ENCODE peak calls at places on chromosomes 13 and 19, in six cellular contexts. One of them, this sample, is unnamed.

GRCh38 chr13:102768914-102769313 is 4.7 kb downstream of the TEX30 start:
- DNase-seq in foreskin fibroblast: no peak
- DNase-seq in cardiac fibroblast: peak
- DNase-seq in DND-41: no peak
- DNase-seq in small intestine: no peak
- DNase-seq in lung: no peak
- DNase-seq in this sample: no peak

GRCh38 chr13:106566682-106567420 is 1.1 kb downstream of the ARGLU1 start:
- DNase-seq in foreskin fibroblast: peak
- DNase-seq in cardiac fibroblast: peak
- DNase-seq in DND-41: peak
- DNase-seq in small intestine: peak
- DNase-seq in lung: peak
- DNase-seq in this sample: no peak

GRCh38 chr19:44728178-44728577 is 20.3 kb upstream of the BCL3 start:
- DNase-seq in foreskin fibroblast: no peak
- DNase-seq in cardiac fibroblast: no peak
- DNase-seq in DND-41: no peak
- DNase-seq in small intestine: no peak
- DNase-seq in lung: no peak
- DNase-seq in this sample: no peak

GRCh38 chr13:30685320-30685859 is 50.0 kb upstream of the ALOX5AP start:
- DNase-seq in foreskin fibroblast: no peak
- DNase-seq in cardiac fibroblast: no peak
- DNase-seq in DND-41: no peak
- DNase-seq in small intestine: no peak
- DNase-seq in lung: no peak
- DNase-seq in this sample: no peak

GRCh38 chr19:4916292-4917082 is 7.2 kb downstream of the UHRF1 start:
- DNase-seq in foreskin fibroblast: no peak
- DNase-seq in cardiac fibroblast: no peak
- DNase-seq in DND-41: no peak
- DNase-seq in small intestine: no peak
- DNase-seq in lung: no peak
- DNase-seq in this sample: no peak

GRCh38 chr19:18417250-18418033 is 1.8 kb upstream of the SSBP4 start:
- DNase-seq in foreskin fibroblast: peak
- DNase-seq in cardiac fibroblast: peak
- DNase-seq in DND-41: peak
- DNase-seq in small intestine: no peak
- DNase-seq in lung: no peak
- DNase-seq in this sample: no peak

GRCh38 chr19:47723573-47723923 is 10.3 kb downstream of the EHD2 start:
- DNase-seq in foreskin fibroblast: peak
- DNase-seq in cardiac fibroblast: peak
- DNase-seq in DND-41: peak
- DNase-seq in small intestine: peak
- DNase-seq in lung: peak
- DNase-seq in this sample: no peak

GRCh38 chr19:36009220-36009619 is 607 bp upstream of the SYNE4 start:
- DNase-seq in foreskin fibroblast: peak
- DNase-seq in cardiac fibroblast: peak
- DNase-seq in DND-41: no peak
- DNase-seq in small intestine: peak
- DNase-seq in lung: peak
- DNase-seq in this sample: peak

GRCh38 chr13:113902956-113903355 is 39.1 kb upstream of the GAS6 start:
- DNase-seq in foreskin fibroblast: no peak
- DNase-seq in cardiac fibroblast: no peak
- DNase-seq in DND-41: no peak
- DNase-seq in small intestine: no peak
- DNase-seq in lung: peak
- DNase-seq in this sample: no peak

GRCh38 chr19:52369463-52370340 is at the start of gene ZNF880:
- DNase-seq in foreskin fibroblast: peak
- DNase-seq in cardiac fibroblast: peak
- DNase-seq in DND-41: no peak
- DNase-seq in small intestine: peak
- DNase-seq in lung: peak
- DNase-seq in this sample: peak

GRCh38 chr13:37495046-37495445 is 103.5 kb downstream of the POSTN start:
- DNase-seq in foreskin fibroblast: peak
- DNase-seq in cardiac fibroblast: peak
- DNase-seq in DND-41: no peak
- DNase-seq in small intestine: no peak
- DNase-seq in lung: no peak
- DNase-seq in this sample: no peak

GRCh38 chr13:32426191-32426980 is 1.5 kb downstream of the N4BP2L1 start:
- DNase-seq in foreskin fibroblast: peak
- DNase-seq in cardiac fibroblast: no peak
- DNase-seq in DND-41: peak
- DNase-seq in small intestine: peak
- DNase-seq in lung: no peak
- DNase-seq in this sample: no peak

GRCh38 chr13:97139704-97140103 is 82.4 kb upstream of the MBNL2 start:
- DNase-seq in foreskin fibroblast: no peak
- DNase-seq in cardiac fibroblast: no peak
- DNase-seq in DND-41: no peak
- DNase-seq in small intestine: no peak
- DNase-seq in lung: no peak
- DNase-seq in this sample: no peak

GRCh38 chr19:47232422-47233211 is 1.6 kb upstream of the BBC3 start:
- DNase-seq in foreskin fibroblast: peak
- DNase-seq in cardiac fibroblast: peak
- DNase-seq in DND-41: no peak
- DNase-seq in small intestine: peak
- DNase-seq in lung: no peak
- DNase-seq in this sample: no peak

GRCh38 chr13:71867101-71867814 is at the start of gene DACH1:
- DNase-seq in foreskin fibroblast: peak
- DNase-seq in cardiac fibroblast: peak
- DNase-seq in DND-41: peak
- DNase-seq in small intestine: peak
- DNase-seq in lung: peak
- DNase-seq in this sample: no peak

GRCh38 chr19:55406869-55407624 is 541 bp downstream of the UBE2S start:
- DNase-seq in foreskin fibroblast: peak
- DNase-seq in cardiac fibroblast: peak
- DNase-seq in DND-41: peak
- DNase-seq in small intestine: peak
- DNase-seq in lung: peak
- DNase-seq in this sample: no peak

GRCh38 chr13:111462221-111462764 is 141.9 kb downstream of the TEX29 start:
- DNase-seq in foreskin fibroblast: no peak
- DNase-seq in cardiac fibroblast: no peak
- DNase-seq in DND-41: no peak
- DNase-seq in small intestine: no peak
- DNase-seq in lung: no peak
- DNase-seq in this sample: no peak

GRCh38 chr19:19737559-19738332 is 4.8 kb upstream of the ZNF14 start:
- DNase-seq in foreskin fibroblast: no peak
- DNase-seq in cardiac fibroblast: no peak
- DNase-seq in DND-41: no peak
- DNase-seq in small intestine: no peak
- DNase-seq in lung: peak
- DNase-seq in this sample: no peak

GRCh38 chr19:17951151-17952040 is 15.5 kb upstream of the KCNN1 start:
- DNase-seq in foreskin fibroblast: no peak
- DNase-seq in cardiac fibroblast: no peak
- DNase-seq in DND-41: no peak
- DNase-seq in small intestine: no peak
- DNase-seq in lung: no peak
- DNase-seq in this sample: no peak

GRCh38 chr13:34654203-34654602 is 287.9 kb upstream of the NBEA start:
- DNase-seq in foreskin fibroblast: no peak
- DNase-seq in cardiac fibroblast: no peak
- DNase-seq in DND-41: no peak
- DNase-seq in small intestine: no peak
- DNase-seq in lung: no peak
- DNase-seq in this sample: no peak

GRCh38 chr19:57818378-57818777 is 3.7 kb upstream of the ZNF552 start:
- DNase-seq in foreskin fibroblast: no peak
- DNase-seq in cardiac fibroblast: no peak
- DNase-seq in DND-41: no peak
- DNase-seq in small intestine: no peak
- DNase-seq in lung: no peak
- DNase-seq in this sample: no peak

GRCh38 chr19:43699506-43700367 is 16.1 kb upstream of the IRGC start:
- DNase-seq in foreskin fibroblast: peak
- DNase-seq in cardiac fibroblast: peak
- DNase-seq in DND-41: no peak
- DNase-seq in small intestine: peak
- DNase-seq in lung: no peak
- DNase-seq in this sample: no peak

GRCh38 chr19:43704002-43704705 is 11.7 kb upstream of the IRGC start:
- DNase-seq in foreskin fibroblast: no peak
- DNase-seq in cardiac fibroblast: no peak
- DNase-seq in DND-41: no peak
- DNase-seq in small intestine: peak
- DNase-seq in lung: no peak
- DNase-seq in this sample: no peak

GRCh38 chr19:43697295-43697694 is 18.6 kb upstream of the IRGC start:
- DNase-seq in foreskin fibroblast: no peak
- DNase-seq in cardiac fibroblast: no peak
- DNase-seq in DND-41: no peak
- DNase-seq in small intestine: no peak
- DNase-seq in lung: no peak
- DNase-seq in this sample: no peak

GRCh38 chr19:43695985-43696729 is 19.7 kb upstream of the IRGC start:
- DNase-seq in foreskin fibroblast: no peak
- DNase-seq in cardiac fibroblast: no peak
- DNase-seq in DND-41: no peak
- DNase-seq in small intestine: no peak
- DNase-seq in lung: no peak
- DNase-seq in this sample: no peak

GRCh38 chr19:43700368-43701015 is 15.4 kb upstream of the IRGC start:
- DNase-seq in foreskin fibroblast: peak
- DNase-seq in cardiac fibroblast: peak
- DNase-seq in DND-41: no peak
- DNase-seq in small intestine: no peak
- DNase-seq in lung: peak
- DNase-seq in this sample: no peak
- H3K4me3 ChIP-seq in foreskin fibroblast: no peak
- H3K4me3 ChIP-seq in cardiac fibroblast: peak
- H3K4me3 ChIP-seq in DND-41: no peak
- H3K4me3 ChIP-seq in small intestine: no peak
- H3K4me3 ChIP-seq in lung: no peak
- H3K4me3 ChIP-seq in this sample: no peak

DNA sequence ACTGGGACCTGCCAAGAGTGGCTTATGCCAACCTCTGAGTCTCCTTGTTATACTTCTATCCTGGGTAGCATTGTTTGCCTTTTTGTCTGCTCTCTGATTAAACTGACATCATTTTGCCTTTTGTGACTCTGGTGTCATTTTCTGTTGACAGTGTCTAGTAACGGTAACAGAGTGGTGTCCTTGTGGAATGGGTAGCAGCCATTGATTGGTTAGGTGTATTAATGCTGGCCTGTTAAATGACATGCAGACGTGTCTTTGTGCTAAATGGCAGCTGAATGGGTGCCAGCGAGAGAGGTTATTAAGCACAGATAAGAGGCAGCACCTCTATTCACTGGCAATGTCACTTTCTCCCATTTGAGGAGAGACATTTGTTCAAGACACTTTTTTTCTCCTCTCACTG is 1289.4 kb downstream of the PCDH9 start:
- DNase-seq in foreskin fibroblast: no peak
- DNase-seq in cardiac fibroblast: no peak
- DNase-seq in DND-41: no peak
- DNase-seq in small intestine: no peak
- DNase-seq in lung: no peak
- DNase-seq in this sample: no peak
- H3K4me3 ChIP-seq in foreskin fibroblast: no peak
- H3K4me3 ChIP-seq in cardiac fibroblast: no peak
- H3K4me3 ChIP-seq in DND-41: no peak
- H3K4me3 ChIP-seq in small intestine: no peak
- H3K4me3 ChIP-seq in lung: no peak
- H3K4me3 ChIP-seq in this sample: no peak

GRCh38 chr19:41330476-41330875 is 20.5 kb downstream of the CCDC97 start:
- DNase-seq in foreskin fibroblast: no peak
- DNase-seq in cardiac fibroblast: no peak
- DNase-seq in DND-41: no peak
- DNase-seq in small intestine: no peak
- DNase-seq in lung: no peak
- DNase-seq in this sample: no peak

GRCh38 chr19:41332000-41332399 is 21.7 kb downstream of the TGFB1 start:
- DNase-seq in foreskin fibroblast: no peak
- DNase-seq in cardiac fibroblast: no peak
- DNase-seq in DND-41: no peak
- DNase-seq in small intestine: no peak
- DNase-seq in lung: no peak
- DNase-seq in this sample: no peak

GRCh38 chr19:41332468-41332867 is 21.3 kb downstream of the TGFB1 start:
- DNase-seq in foreskin fibroblast: no peak
- DNase-seq in cardiac fibroblast: no peak
- DNase-seq in DND-41: no peak
- DNase-seq in small intestine: no peak
- DNase-seq in lung: no peak
- DNase-seq in this sample: no peak

GRCh38 chr19:41328818-41329220 is 18.8 kb downstream of the CCDC97 start:
- DNase-seq in foreskin fibroblast: no peak
- DNase-seq in cardiac fibroblast: no peak
- DNase-seq in DND-41: no peak
- DNase-seq in small intestine: no peak
- DNase-seq in lung: no peak
- DNase-seq in this sample: no peak

GRCh38 chr19:41330946-41331678 is 21.1 kb downstream of the CCDC97 start:
- DNase-seq in foreskin fibroblast: no peak
- DNase-seq in cardiac fibroblast: no peak
- DNase-seq in DND-41: no peak
- DNase-seq in small intestine: no peak
- DNase-seq in lung: no peak
- DNase-seq in this sample: peak
- H3K4me3 ChIP-seq in foreskin fibroblast: no peak
- H3K4me3 ChIP-seq in cardiac fibroblast: no peak
- H3K4me3 ChIP-seq in DND-41: no peak
- H3K4me3 ChIP-seq in small intestine: no peak
- H3K4me3 ChIP-seq in lung: no peak
- H3K4me3 ChIP-seq in this sample: no peak

GRCh38 chr13:20140487-20140886 is 20.4 kb downstream of the GJA3 start:
- DNase-seq in foreskin fibroblast: no peak
- DNase-seq in cardiac fibroblast: no peak
- DNase-seq in DND-41: no peak
- DNase-seq in small intestine: no peak
- DNase-seq in lung: no peak
- DNase-seq in this sample: no peak

GRCh38 chr13:20142927-20143480 is 17.8 kb downstream of the GJA3 start:
- DNase-seq in foreskin fibroblast: no peak
- DNase-seq in cardiac fibroblast: no peak
- DNase-seq in DND-41: no peak
- DNase-seq in small intestine: no peak
- DNase-seq in lung: no peak
- DNase-seq in this sample: no peak

GRCh38 chr13:20144141-20144850 is 16.6 kb downstream of the GJA3 start:
- DNase-seq in foreskin fibroblast: no peak
- DNase-seq in cardiac fibroblast: no peak
- DNase-seq in DND-41: no peak
- DNase-seq in small intestine: no peak
- DNase-seq in lung: no peak
- DNase-seq in this sample: no peak

GRCh38 chr13:20142019-20142926 is 18.6 kb downstream of the GJA3 start:
- DNase-seq in foreskin fibroblast: no peak
- DNase-seq in cardiac fibroblast: no peak
- DNase-seq in DND-41: no peak
- DNase-seq in small intestine: no peak
- DNase-seq in lung: no peak
- DNase-seq in this sample: no peak

GRCh38 chr13:20141238-20142018 is 19.4 kb downstream of the GJA3 start:
- DNase-seq in foreskin fibroblast: no peak
- DNase-seq in cardiac fibroblast: peak
- DNase-seq in DND-41: no peak
- DNase-seq in small intestine: no peak
- DNase-seq in lung: no peak
- DNase-seq in this sample: no peak
- H3K4me3 ChIP-seq in foreskin fibroblast: no peak
- H3K4me3 ChIP-seq in cardiac fibroblast: no peak
- H3K4me3 ChIP-seq in DND-41: no peak
- H3K4me3 ChIP-seq in small intestine: no peak
- H3K4me3 ChIP-seq in lung: no peak
- H3K4me3 ChIP-seq in this sample: no peak